ENCODE peak calls at places on chromosomes 6 and 20, in ten cellular contexts. V is NAMALWA, D is nucleus accumbens, C is esophagus squamous epithelium, W is NCI-H1930, P is HepG2, B is COR-L47, Y is T1000, K is GM23248, S is putamen. A is an unnamed sample.

GRCh38 chr6:130252527-130253237 is 29.9 kb upstream of the SAMD3 start:
- DNase-seq in W (no peak), Y (no peak), B (no peak), C (no peak), D (no peak), K (no peak), S (no peak), P (no peak), V (no peak), A (no peak)

GRCh38 chr6:158316022-158316421 is 3.8 kb downstream of the TULP4 start:
- DNase-seq in Y (no peak), W (no peak), S (no peak), C (no peak), D (no peak), P (no peak), B (no peak), V (no peak), K (peak; percentile 2), A (no peak)

GRCh38 chr6:26065952-26066380 is 21.3 kb upstream of the HFE start:
- DNase-seq in P (peak; percentile 96), W (peak; percentile 35), S (peak; percentile 64), D (peak; percentile 60), B (peak; percentile 74), V (peak; percentile 92), K (peak; percentile 91), Y (peak; percentile 42), C (no peak), A (peak; percentile 24)

GRCh38 chr6:138107752-138108592 is 753 bp upstream of the PERP start:
- DNase-seq in Y (no peak), W (peak; percentile 50), S (no peak), D (no peak), P (peak; percentile 73), C (no peak), V (no peak), B (peak; percentile 21), K (no peak), A (no peak)

GRCh38 chr6:63503199-63503598 is 69.1 kb upstream of the LOC128125822 start:
- DNase-seq in V (no peak), K (no peak), Y (no peak), B (no peak), C (no peak), P (no peak), W (no peak), D (no peak), S (no peak), A (no peak)

GRCh38 chr20:33518071-33518470 is 28.2 kb downstream of the CBFA2T2 start:
- DNase-seq in S (no peak), K (peak; percentile 76), W (no peak), B (no peak), P (no peak), Y (no peak), C (no peak), V (no peak), D (peak; percentile 15), A (no peak)

GRCh38 chr20:1752045-1752444 is 94.5 kb upstream of the SIRPG start:
- DNase-seq in B (no peak), D (no peak), W (no peak), P (no peak), V (no peak), C (no peak), S (no peak), Y (no peak), K (no peak), A (no peak)

GRCh38 chr6:170225852-170226417 is 64.9 kb downstream of the DLL1 start:
- DNase-seq in V (no peak), D (no peak), C (no peak), P (no peak), S (no peak), K (no peak), W (no peak), Y (no peak), B (no peak), A (no peak)

GRCh38 chr6:35258858-35259193 is 709 bp upstream of the ZNF76 start:
- DNase-seq in Y (no peak), K (peak; percentile 82), W (peak; percentile 45), D (peak; percentile 66), C (no peak), P (peak; percentile 52), V (peak; percentile 82), S (no peak), B (peak; percentile 48), A (no peak)

GRCh38 chr6:38708483-38708882 is 5.5 kb upstream of the GLO1 start:
- DNase-seq in W (no peak), Y (no peak), P (no peak), C (no peak), K (no peak), S (no peak), V (no peak), B (no peak), D (no peak), A (no peak)

GRCh38 chr6:38423746-38424145 is 216.0 kb downstream of the BTBD9 start:
- DNase-seq in W (no peak), Y (no peak), K (no peak), S (no peak), B (no peak), V (no peak), D (no peak), C (no peak), P (no peak), A (no peak)

GRCh38 chr20:32680544-32681174 is 6.9 kb upstream of the C20orf203 start:
- DNase-seq in C (no peak), S (no peak), P (no peak), D (no peak), K (no peak), B (no peak), V (no peak), Y (no peak), W (no peak), A (no peak)

GRCh38 chr6:124536792-124537191 is 425.4 kb upstream of the RNF217 start:
- DNase-seq in K (no peak), C (no peak), V (no peak), D (no peak), P (no peak), W (no peak), Y (no peak), S (no peak), B (no peak), A (no peak)

GRCh38 chr6:3457710-3458605 is 1.1 kb upstream of the SLC22A23 start:
- DNase-seq in V (no peak), K (peak; percentile 27), C (no peak), Y (no peak), D (peak; percentile 64), W (peak; percentile 46), B (peak; percentile 50), S (peak; percentile 73), P (peak; percentile 37), A (no peak)

GRCh38 chr6:133326584-133326983 is 85.4 kb downstream of the EYA4 start:
- DNase-seq in V (no peak), B (no peak), Y (no peak), W (no peak), S (no peak), P (no peak), C (no peak), K (no peak), D (no peak), A (no peak)

GRCh38 chr6:56965126-56965525 is 10.2 kb downstream of the BEND6 start:
- DNase-seq in Y (no peak), B (no peak), S (no peak), W (no peak), V (no peak), K (no peak), D (no peak), P (no peak), C (no peak), A (no peak)

GRCh38 chr20:63194007-63194820 is 21.7 kb downstream of the YTHDF1 start:
- DNase-seq in S (no peak), D (no peak), W (no peak), P (no peak), Y (no peak), B (no peak), V (no peak), K (no peak), C (no peak), A (no peak)

GRCh38 chr20:535958-536357 is 7.6 kb downstream of the CSNK2A1 start:
- DNase-seq in S (no peak), D (no peak), B (no peak), C (no peak), P (no peak), W (no peak), V (peak; percentile 26), Y (no peak), K (no peak), A (no peak)

GRCh38 chr6:156256161-156256560 is 521.0 kb upstream of the ARID1B start:
- DNase-seq in D (no peak), P (no peak), C (no peak), W (no peak), S (no peak), V (no peak), B (no peak), K (no peak), Y (no peak), A (no peak)

GRCh38 chr6:137724018-137724403 is 143.0 kb upstream of the TNFAIP3 start:
- DNase-seq in Y (no peak), B (no peak), S (no peak), P (peak; percentile 87), V (no peak), C (no peak), D (no peak), W (no peak), K (peak; percentile 21), A (no peak)

A was measured in T-helper 17 cell.